ENCODE peak calls at places on chromosomes 12 and 14, in six cellular contexts. One of them, this sample, is unnamed. For H3K36me3, the result is how much of the 10 kb centered on the place peaks cover.

GRCh38 chr14:65414961-65415589 is 2.5 kb downstream of the FUT8 start:
- DNase-seq in fibroblast of lung: peak
- DNase-seq in sigmoid colon: no peak
- DNase-seq in suprapubic skin: no peak
- DNase-seq in bronchial epithelial cell: peak
- DNase-seq in pancreas: no peak
- DNase-seq in this sample: no peak

GRCh38 chr14:22976620-22977433 is 5.5 kb downstream of the AJUBA start:
- DNase-seq in suprapubic skin: peak
- DNase-seq in bronchial epithelial cell: peak
- DNase-seq in fibroblast of lung: peak
- DNase-seq in sigmoid colon: no peak
- DNase-seq in pancreas: no peak
- DNase-seq in this sample: peak

GRCh38 chr12:116150452-116150851 is 127.0 kb downstream of the MED13L start:
- DNase-seq in suprapubic skin: no peak
- DNase-seq in fibroblast of lung: no peak
- DNase-seq in bronchial epithelial cell: no peak
- DNase-seq in pancreas: no peak
- DNase-seq in sigmoid colon: no peak
- DNase-seq in this sample: no peak

GRCh38 chr14:53875337-53875897 is 81.2 kb downstream of the BMP4 start:
- DNase-seq in sigmoid colon: no peak
- DNase-seq in suprapubic skin: no peak
- DNase-seq in fibroblast of lung: peak
- DNase-seq in bronchial epithelial cell: no peak
- DNase-seq in pancreas: no peak
- DNase-seq in this sample: no peak

GRCh38 chr14:35046751-35047536 is 872 bp downstream of the FAM177A1 start:
- DNase-seq in fibroblast of lung: peak
- DNase-seq in suprapubic skin: peak
- DNase-seq in pancreas: peak
- DNase-seq in bronchial epithelial cell: peak
- DNase-seq in sigmoid colon: no peak
- DNase-seq in this sample: peak

GRCh38 chr14:92511472-92512247 is 1.9 kb upstream of the RIN3 start:
- DNase-seq in sigmoid colon: peak
- DNase-seq in pancreas: no peak
- DNase-seq in bronchial epithelial cell: peak
- DNase-seq in suprapubic skin: no peak
- DNase-seq in fibroblast of lung: peak
- DNase-seq in this sample: peak

GRCh38 chr12:91326043-91327027 is 143.7 kb upstream of the DCN start:
- DNase-seq in sigmoid colon: peak
- DNase-seq in pancreas: peak
- DNase-seq in suprapubic skin: no peak
- DNase-seq in bronchial epithelial cell: peak
- DNase-seq in fibroblast of lung: peak
- DNase-seq in this sample: peak

GRCh38 chr12:109944975-109945374 is 44.9 kb downstream of the TCHP start:
- DNase-seq in bronchial epithelial cell: peak
- DNase-seq in fibroblast of lung: peak
- DNase-seq in sigmoid colon: no peak
- DNase-seq in suprapubic skin: no peak
- DNase-seq in pancreas: no peak
- DNase-seq in this sample: no peak

GRCh38 chr12:17333287-17333686 is 727.3 kb upstream of the LMO3 start:
- DNase-seq in suprapubic skin: no peak
- DNase-seq in bronchial epithelial cell: peak
- DNase-seq in sigmoid colon: no peak
- DNase-seq in pancreas: no peak
- DNase-seq in fibroblast of lung: no peak
- DNase-seq in this sample: no peak

GRCh38 chr12:26696048-26696612 is 136.9 kb downstream of the ITPR2 start:
- DNase-seq in pancreas: no peak
- DNase-seq in bronchial epithelial cell: no peak
- DNase-seq in suprapubic skin: no peak
- DNase-seq in fibroblast of lung: no peak
- DNase-seq in sigmoid colon: no peak
- DNase-seq in this sample: no peak

GRCh38 chr14:37429618-37430017 is 165.4 kb downstream of the FOXA1 start:
- DNase-seq in suprapubic skin: no peak
- DNase-seq in pancreas: no peak
- DNase-seq in bronchial epithelial cell: no peak
- DNase-seq in fibroblast of lung: no peak
- DNase-seq in sigmoid colon: no peak
- DNase-seq in this sample: no peak

GRCh38 chr12:57033428-57033827 is 16.5 kb downstream of the MYO1A start:
- DNase-seq in sigmoid colon: peak
- DNase-seq in fibroblast of lung: no peak
- DNase-seq in pancreas: no peak
- DNase-seq in suprapubic skin: no peak
- DNase-seq in bronchial epithelial cell: peak
- DNase-seq in this sample: no peak

GRCh38 chr14:68516235-68516634 is 276.6 kb downstream of the ZFP36L1 start:
- DNase-seq in pancreas: no peak
- DNase-seq in bronchial epithelial cell: no peak
- DNase-seq in suprapubic skin: no peak
- DNase-seq in fibroblast of lung: no peak
- DNase-seq in sigmoid colon: no peak
- DNase-seq in this sample: no peak

GRCh38 chr12:59084758-59085383 is 164.6 kb upstream of the LRIG3 start:
- DNase-seq in suprapubic skin: peak
- DNase-seq in pancreas: no peak
- DNase-seq in bronchial epithelial cell: no peak
- DNase-seq in fibroblast of lung: peak
- DNase-seq in sigmoid colon: no peak
- DNase-seq in this sample: no peak
- H3K4me3 ChIP-seq in suprapubic skin: no peak
- H3K4me3 ChIP-seq in pancreas: no peak
- H3K4me3 ChIP-seq in bronchial epithelial cell: no peak
- H3K4me3 ChIP-seq in fibroblast of lung: no peak
- H3K4me3 ChIP-seq in sigmoid colon: no peak
- H3K4me3 ChIP-seq in this sample: no peak

DNA sequence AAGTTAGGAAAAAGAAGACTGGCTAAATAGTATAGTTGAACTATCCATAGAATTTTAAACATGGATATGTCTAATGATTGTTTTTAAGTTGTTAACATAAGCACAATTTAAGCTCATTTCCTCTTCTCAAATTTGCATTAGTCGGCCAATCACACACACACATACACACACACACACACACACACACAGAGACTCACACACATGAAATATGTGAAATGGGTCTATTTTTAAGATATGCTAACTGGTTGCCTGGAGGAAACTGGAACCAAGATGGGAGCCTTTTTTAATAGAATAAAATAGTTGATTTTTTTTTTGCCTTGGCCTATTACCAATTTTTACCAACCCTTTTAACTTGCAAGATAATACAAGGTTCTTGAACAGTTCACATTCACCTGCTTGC is 24.0 kb upstream of the STYK1 start:
- DNase-seq in bronchial epithelial cell: no peak
- DNase-seq in sigmoid colon: no peak
- DNase-seq in fibroblast of lung: no peak
- DNase-seq in suprapubic skin: no peak
- DNase-seq in pancreas: no peak
- DNase-seq in this sample: no peak
- H3K36me3 ChIP-seq in bronchial epithelial cell: under half
- H3K36me3 ChIP-seq in sigmoid colon: under half
- H3K36me3 ChIP-seq in fibroblast of lung: under half
- H3K36me3 ChIP-seq in suprapubic skin: half or more
- H3K36me3 ChIP-seq in pancreas: under half
- H3K36me3 ChIP-seq in this sample: under half

GRCh38 chr14:101481557-101481956 is 79.7 kb upstream of the DIO3 start:
- DNase-seq in sigmoid colon: peak
- DNase-seq in bronchial epithelial cell: no peak
- DNase-seq in fibroblast of lung: no peak
- DNase-seq in pancreas: peak
- DNase-seq in suprapubic skin: no peak
- DNase-seq in this sample: peak

GRCh38 chr14:101480747-101481530 is 80.4 kb upstream of the DIO3 start:
- DNase-seq in pancreas: peak
- DNase-seq in sigmoid colon: peak
- DNase-seq in fibroblast of lung: peak
- DNase-seq in suprapubic skin: peak
- DNase-seq in bronchial epithelial cell: peak
- DNase-seq in this sample: peak

GRCh38 chr14:101478796-101479410 is 82.4 kb upstream of the DIO3 start:
- DNase-seq in pancreas: peak
- DNase-seq in sigmoid colon: peak
- DNase-seq in bronchial epithelial cell: no peak
- DNase-seq in fibroblast of lung: no peak
- DNase-seq in suprapubic skin: no peak
- DNase-seq in this sample: no peak

GRCh38 chr14:101482066-101482465 is 79.2 kb upstream of the DIO3 start:
- DNase-seq in suprapubic skin: no peak
- DNase-seq in pancreas: peak
- DNase-seq in bronchial epithelial cell: no peak
- DNase-seq in fibroblast of lung: no peak
- DNase-seq in sigmoid colon: no peak
- DNase-seq in this sample: no peak

DNA sequence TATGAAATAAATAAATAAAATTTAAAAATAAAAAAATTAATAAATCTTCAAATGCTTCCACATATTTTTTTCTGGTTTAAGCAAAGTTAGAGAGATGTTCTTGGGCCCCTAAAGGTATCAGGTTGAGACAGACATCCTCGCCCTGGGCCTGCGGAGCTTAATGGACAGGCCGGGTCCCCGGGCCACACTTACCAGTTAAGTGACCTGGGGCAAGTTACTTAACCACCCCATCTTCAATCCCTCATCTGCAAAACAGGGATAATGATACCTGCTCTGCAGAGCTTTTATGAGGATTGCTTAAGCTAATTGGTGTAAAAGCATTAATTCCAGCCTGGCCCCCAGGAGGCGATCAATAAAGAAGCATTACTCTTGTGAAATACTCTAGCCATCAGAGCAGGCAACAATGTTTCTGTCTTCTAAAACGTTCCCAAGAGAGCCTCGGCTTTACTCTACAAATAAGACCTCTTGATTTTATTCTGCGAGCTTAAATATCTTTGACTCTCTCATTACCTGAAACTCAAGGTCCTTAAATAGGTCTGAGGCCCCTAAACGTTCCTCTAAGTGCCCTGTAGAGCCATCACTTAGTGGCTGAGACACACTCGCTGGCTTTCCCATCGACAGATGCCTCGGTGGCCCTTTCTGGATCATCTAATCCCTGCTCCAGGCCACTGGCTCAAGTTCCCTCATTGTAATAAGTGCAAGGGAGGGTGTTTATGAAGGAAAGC is 81.1 kb upstream of the DIO3 start:
- DNase-seq in sigmoid colon: peak
- DNase-seq in pancreas: no peak
- DNase-seq in fibroblast of lung: no peak
- DNase-seq in bronchial epithelial cell: no peak
- DNase-seq in suprapubic skin: peak
- DNase-seq in this sample: no peak
- TF ChIP-seq CTCF in sigmoid colon: no peak
- TF ChIP-seq CTCF in pancreas: no peak
- TF ChIP-seq CTCF in fibroblast of lung: peak
- TF ChIP-seq CTCF in bronchial epithelial cell: no peak
- TF ChIP-seq CTCF in suprapubic skin: no peak
- TF ChIP-seq CTCF in this sample: no peak

GRCh38 chr14:100537701-100538565 is 49.3 kb downstream of the BEGAIN start:
- DNase-seq in fibroblast of lung: no peak
- DNase-seq in bronchial epithelial cell: no peak
- DNase-seq in sigmoid colon: peak
- DNase-seq in suprapubic skin: peak
- DNase-seq in pancreas: peak
- DNase-seq in this sample: peak
- H3K4me3 ChIP-seq in fibroblast of lung: no peak
- H3K4me3 ChIP-seq in bronchial epithelial cell: no peak
- H3K4me3 ChIP-seq in sigmoid colon: peak
- H3K4me3 ChIP-seq in suprapubic skin: no peak
- H3K4me3 ChIP-seq in pancreas: no peak
- H3K4me3 ChIP-seq in this sample: no peak

GRCh38 chr12:104295954-104296353 is 7.6 kb upstream of the EID3 start:
- DNase-seq in bronchial epithelial cell: no peak
- DNase-seq in suprapubic skin: no peak
- DNase-seq in pancreas: no peak
- DNase-seq in sigmoid colon: no peak
- DNase-seq in fibroblast of lung: no peak
- DNase-seq in this sample: no peak
- H3K36me3 ChIP-seq in bronchial epithelial cell: under half
- H3K36me3 ChIP-seq in suprapubic skin: under half
- H3K36me3 ChIP-seq in pancreas: under half
- H3K36me3 ChIP-seq in sigmoid colon: under half
- H3K36me3 ChIP-seq in fibroblast of lung: under half
- H3K36me3 ChIP-seq in this sample: under half

DNA sequence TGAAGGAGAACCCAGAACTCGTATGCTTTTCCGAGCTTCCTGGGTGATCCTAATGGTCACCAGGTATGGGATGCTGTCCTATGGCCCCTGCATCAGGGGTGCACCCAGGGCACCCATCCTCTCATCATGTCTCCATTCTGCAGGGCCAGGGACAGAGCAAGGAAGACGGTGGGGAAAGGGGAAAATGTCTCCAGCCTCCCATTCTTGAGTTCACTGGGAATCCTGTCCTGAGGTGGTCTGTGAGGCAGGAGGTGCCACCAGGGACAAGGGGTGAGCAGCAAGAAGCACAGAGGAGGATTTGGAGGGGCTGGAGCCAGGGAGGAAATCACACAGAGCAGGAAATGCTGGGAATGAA is 14.9 kb upstream of the SLC6A12 start:
- DNase-seq in sigmoid colon: no peak
- DNase-seq in bronchial epithelial cell: no peak
- DNase-seq in fibroblast of lung: no peak
- DNase-seq in pancreas: no peak
- DNase-seq in suprapubic skin: no peak
- DNase-seq in this sample: no peak
- TF ChIP-seq CTCF in sigmoid colon: no peak
- TF ChIP-seq CTCF in bronchial epithelial cell: no peak
- TF ChIP-seq CTCF in fibroblast of lung: no peak
- TF ChIP-seq CTCF in pancreas: no peak
- TF ChIP-seq CTCF in suprapubic skin: no peak
- TF ChIP-seq CTCF in this sample: no peak

This sample was measured in transverse colon.